ENCODE peak calls at places on chromosomes 13 and 19, in five cellular contexts. One of them, this sample, is unnamed.

GRCh38 chr19:42153606-42154405 is 21.6 kb upstream of the POU2F2 start:
- DNase-seq in left ventricle myocardium inferior: no peak
- DNase-seq in PC-3: no peak
- DNase-seq in mesenchymal stem cell: no peak
- DNase-seq in K562: no peak
- DNase-seq in this sample: no peak

GRCh38 chr13:42312817-42313431 is 41.0 kb downstream of the AKAP11 start:
- DNase-seq in K562: no peak
- DNase-seq in left ventricle myocardium inferior: no peak
- DNase-seq in PC-3: peak; percentile 11
- DNase-seq in mesenchymal stem cell: no peak
- DNase-seq in this sample: no peak

GRCh38 chr19:39306075-39306474 is 9.9 kb downstream of the IFNL1 start:
- DNase-seq in PC-3: no peak
- DNase-seq in K562: no peak
- DNase-seq in mesenchymal stem cell: no peak
- DNase-seq in left ventricle myocardium inferior: no peak
- DNase-seq in this sample: no peak

GRCh38 chr13:87084192-87084591 is 587.0 kb upstream of the SLITRK5 start:
- DNase-seq in K562: no peak
- DNase-seq in mesenchymal stem cell: no peak
- DNase-seq in PC-3: no peak
- DNase-seq in left ventricle myocardium inferior: no peak
- DNase-seq in this sample: no peak

GRCh38 chr13:106416645-106417044 is 118.8 kb downstream of the EFNB2 start:
- DNase-seq in PC-3: no peak
- DNase-seq in left ventricle myocardium inferior: no peak
- DNase-seq in K562: peak; percentile 22
- DNase-seq in mesenchymal stem cell: no peak
- DNase-seq in this sample: no peak

GRCh38 chr19:55693336-55693974 is 18.4 kb downstream of the EPN1 start:
- DNase-seq in left ventricle myocardium inferior: peak; percentile 9
- DNase-seq in K562: no peak
- DNase-seq in mesenchymal stem cell: no peak
- DNase-seq in PC-3: no peak
- DNase-seq in this sample: no peak

GRCh38 chr13:50309872-50310594 is 294.8 kb downstream of the KCNRG start:
- DNase-seq in left ventricle myocardium inferior: no peak
- DNase-seq in PC-3: no peak
- DNase-seq in K562: peak; percentile 51
- DNase-seq in mesenchymal stem cell: peak; percentile 16
- DNase-seq in this sample: no peak

GRCh38 chr13:67299731-67300130 is 69.6 kb upstream of the PCDH9 start:
- DNase-seq in K562: no peak
- DNase-seq in PC-3: peak; percentile 6
- DNase-seq in left ventricle myocardium inferior: no peak
- DNase-seq in mesenchymal stem cell: no peak
- DNase-seq in this sample: no peak

GRCh38 chr19:434152-434960 is 25.4 kb upstream of the C2CD4C start:
- DNase-seq in K562: no peak
- DNase-seq in mesenchymal stem cell: no peak
- DNase-seq in PC-3: no peak
- DNase-seq in left ventricle myocardium inferior: no peak
- DNase-seq in this sample: no peak

GRCh38 chr19:5931251-5931650 is 17.2 kb downstream of the CAPS start:
- DNase-seq in PC-3: no peak
- DNase-seq in mesenchymal stem cell: no peak
- DNase-seq in K562: no peak
- DNase-seq in left ventricle myocardium inferior: no peak
- DNase-seq in this sample: no peak

GRCh38 chr13:43583331-43583730 is 203.4 kb downstream of the ENOX1 start:
- DNase-seq in K562: no peak
- DNase-seq in PC-3: no peak
- DNase-seq in left ventricle myocardium inferior: no peak
- DNase-seq in mesenchymal stem cell: no peak
- DNase-seq in this sample: no peak

GRCh38 chr13:20938302-20938701 is 35.8 kb upstream of the XPO4 start:
- DNase-seq in K562: no peak
- DNase-seq in PC-3: peak; percentile 17
- DNase-seq in mesenchymal stem cell: no peak
- DNase-seq in left ventricle myocardium inferior: no peak
- DNase-seq in this sample: no peak

GRCh38 chr13:100561599-100562204 is 26.9 kb downstream of the GGACT start:
- DNase-seq in mesenchymal stem cell: no peak
- DNase-seq in left ventricle myocardium inferior: no peak
- DNase-seq in PC-3: no peak
- DNase-seq in K562: no peak
- DNase-seq in this sample: no peak

GRCh38 chr13:76647550-76647949 is 238.7 kb downstream of the KCTD12 start:
- DNase-seq in PC-3: no peak
- DNase-seq in K562: no peak
- DNase-seq in left ventricle myocardium inferior: no peak
- DNase-seq in mesenchymal stem cell: peak; percentile 28
- DNase-seq in this sample: no peak

GRCh38 chr19:45234089-45234869 is 10.9 kb downstream of the EXOC3L2 start:
- DNase-seq in K562: no peak
- DNase-seq in PC-3: no peak
- DNase-seq in left ventricle myocardium inferior: no peak
- DNase-seq in mesenchymal stem cell: no peak
- DNase-seq in this sample: no peak

GRCh38 chr19:1221141-1221903 is 15.7 kb downstream of the STK11 start:
- DNase-seq in K562: no peak
- DNase-seq in PC-3: peak; percentile 27
- DNase-seq in left ventricle myocardium inferior: peak; percentile 79
- DNase-seq in mesenchymal stem cell: peak; percentile 72
- DNase-seq in this sample: peak; percentile 82

GRCh38 chr19:5718579-5719273 is 1.2 kb downstream of the LONP1 start:
- DNase-seq in PC-3: peak; percentile 67
- DNase-seq in left ventricle myocardium inferior: no peak
- DNase-seq in mesenchymal stem cell: peak; percentile 93
- DNase-seq in K562: peak; percentile 69
- DNase-seq in this sample: no peak

GRCh38 chr19:34733266-34733825 is 697 bp upstream of the ZNF181 start:
- DNase-seq in mesenchymal stem cell: no peak
- DNase-seq in K562: peak; percentile 39
- DNase-seq in PC-3: no peak
- DNase-seq in left ventricle myocardium inferior: peak; percentile 40
- DNase-seq in this sample: no peak

GRCh38 chr19:46674416-46675178 is 13.6 kb upstream of the DACT3 start:
- DNase-seq in mesenchymal stem cell: no peak
- DNase-seq in K562: peak; percentile 42
- DNase-seq in left ventricle myocardium inferior: no peak
- DNase-seq in PC-3: peak; percentile 37
- DNase-seq in this sample: no peak

GRCh38 chr19:50328257-50329145 is 676 bp downstream of the KCNC3 start:
- DNase-seq in mesenchymal stem cell: no peak
- DNase-seq in left ventricle myocardium inferior: no peak
- DNase-seq in K562: peak; percentile 39
- DNase-seq in PC-3: peak; percentile 39
- DNase-seq in this sample: no peak

GRCh38 chr19:41437944-41438574 is 1.7 kb downstream of the DMAC2 start:
- DNase-seq in K562: no peak
- DNase-seq in left ventricle myocardium inferior: no peak
- DNase-seq in PC-3: no peak
- DNase-seq in mesenchymal stem cell: no peak
- DNase-seq in this sample: no peak

GRCh38 chr13:113298001-113298945 is 1.2 kb downstream of the LAMP1 start:
- DNase-seq in mesenchymal stem cell: no peak
- DNase-seq in K562: peak; percentile 60
- DNase-seq in PC-3: peak; percentile 8
- DNase-seq in left ventricle myocardium inferior: no peak
- DNase-seq in this sample: no peak

GRCh38 chr19:4114181-4114580 is 9.7 kb downstream of the MAP2K2 start:
- DNase-seq in mesenchymal stem cell: no peak
- DNase-seq in K562: no peak
- DNase-seq in left ventricle myocardium inferior: no peak
- DNase-seq in PC-3: no peak
- DNase-seq in this sample: no peak
- H3K36me3 ChIP-seq in mesenchymal stem cell: peaks cover 93% of the 10 kb centered on the region
- H3K36me3 ChIP-seq in K562: peaks cover 86% of the 10 kb centered on the region
- H3K36me3 ChIP-seq in left ventricle myocardium inferior: peaks cover 79% of the 10 kb centered on the region
- H3K36me3 ChIP-seq in PC-3: peaks cover 2% of the 10 kb centered on the region
- H3K36me3 ChIP-seq in this sample: peaks cover 98% of the 10 kb centered on the region

GRCh38 chr13:32504876-32505275 is 33.7 kb downstream of the N4BP2L2 start:
- DNase-seq in K562: no peak
- DNase-seq in mesenchymal stem cell: no peak
- DNase-seq in left ventricle myocardium inferior: no peak
- DNase-seq in PC-3: no peak
- DNase-seq in this sample: no peak
- H3K27ac ChIP-seq in K562: no peak overlapping the region
- H3K27ac ChIP-seq in mesenchymal stem cell: no peak overlapping the region
- H3K27ac ChIP-seq in left ventricle myocardium inferior: no peak overlapping the region
- H3K27ac ChIP-seq in PC-3: no peak overlapping the region
- H3K27ac ChIP-seq in this sample: no peak overlapping the region

DNA sequence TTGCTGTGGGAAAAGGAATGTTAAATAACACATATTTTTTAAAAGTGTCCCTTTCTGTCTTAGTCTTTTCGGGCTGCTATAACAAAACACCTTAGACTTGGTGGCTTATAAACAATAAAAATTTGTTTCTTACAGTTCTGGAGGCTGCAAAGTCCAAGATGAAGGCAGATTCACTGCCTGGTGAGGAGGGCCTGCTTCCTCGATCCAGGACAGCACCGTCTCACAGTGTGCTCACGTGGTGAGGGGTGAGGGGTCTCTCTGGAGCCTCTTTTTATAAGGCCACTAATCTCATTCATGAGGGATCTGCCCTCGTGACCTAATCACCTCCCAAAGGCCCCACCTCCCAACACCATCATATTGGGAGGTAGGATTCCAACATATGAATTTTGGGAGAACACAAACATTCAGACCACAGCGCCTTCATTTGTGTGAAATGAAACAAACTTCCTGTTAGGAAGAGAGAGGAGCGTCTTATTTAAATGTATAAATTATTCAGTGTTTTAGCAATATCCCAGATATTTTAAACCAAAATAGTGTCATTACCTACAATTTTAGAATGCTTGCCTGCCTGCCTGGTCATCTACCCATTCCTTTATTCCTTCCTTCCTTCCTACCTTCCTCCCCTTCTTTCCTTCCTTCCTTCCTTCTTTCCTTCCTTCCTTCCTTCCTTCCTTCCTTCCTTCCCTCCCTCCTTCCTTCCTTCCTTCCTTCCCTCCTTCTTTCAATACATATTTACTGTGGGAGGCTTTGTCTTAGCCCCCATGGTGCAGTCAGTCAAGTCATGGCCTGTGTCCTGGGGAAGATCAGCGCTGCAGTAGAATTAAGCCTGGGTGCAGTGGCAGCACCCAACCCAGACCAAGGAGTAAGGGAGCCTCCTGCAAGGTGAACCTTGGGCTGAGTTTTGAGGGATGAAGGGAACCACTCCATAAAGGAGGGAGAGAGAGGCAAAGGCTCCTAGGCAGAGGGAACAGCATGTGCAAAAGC is 84.2 kb downstream of the TEX26 start:
- DNase-seq in K562: no peak
- DNase-seq in mesenchymal stem cell: no peak
- DNase-seq in PC-3: no peak
- DNase-seq in left ventricle myocardium inferior: no peak
- DNase-seq in this sample: no peak
- H3K4me3 ChIP-seq in K562: no peak overlapping the region
- H3K4me3 ChIP-seq in mesenchymal stem cell: no peak overlapping the region
- H3K4me3 ChIP-seq in PC-3: no peak overlapping the region
- H3K4me3 ChIP-seq in left ventricle myocardium inferior: no peak overlapping the region
- H3K4me3 ChIP-seq in this sample: no peak overlapping the region

GRCh38 chr13:99340638-99341037 is 33.4 kb upstream of the GPR183 start:
- DNase-seq in K562: no peak
- DNase-seq in PC-3: no peak
- DNase-seq in mesenchymal stem cell: no peak
- DNase-seq in left ventricle myocardium inferior: no peak
- DNase-seq in this sample: no peak

GRCh38 chr13:99342723-99343315 is 35.6 kb upstream of the GPR183 start:
- DNase-seq in K562: no peak
- DNase-seq in PC-3: no peak
- DNase-seq in mesenchymal stem cell: no peak
- DNase-seq in left ventricle myocardium inferior: no peak
- DNase-seq in this sample: no peak

GRCh38 chr13:99344610-99345208 is 37.5 kb upstream of the GPR183 start:
- DNase-seq in K562: no peak
- DNase-seq in PC-3: no peak
- DNase-seq in left ventricle myocardium inferior: no peak
- DNase-seq in mesenchymal stem cell: no peak
- DNase-seq in this sample: no peak

GRCh38 chr13:99339736-99340392 is 32.7 kb upstream of the GPR183 start:
- DNase-seq in mesenchymal stem cell: peak; percentile 54
- DNase-seq in left ventricle myocardium inferior: no peak
- DNase-seq in PC-3: no peak
- DNase-seq in K562: peak; percentile 37
- DNase-seq in this sample: peak; percentile 69

DNA sequence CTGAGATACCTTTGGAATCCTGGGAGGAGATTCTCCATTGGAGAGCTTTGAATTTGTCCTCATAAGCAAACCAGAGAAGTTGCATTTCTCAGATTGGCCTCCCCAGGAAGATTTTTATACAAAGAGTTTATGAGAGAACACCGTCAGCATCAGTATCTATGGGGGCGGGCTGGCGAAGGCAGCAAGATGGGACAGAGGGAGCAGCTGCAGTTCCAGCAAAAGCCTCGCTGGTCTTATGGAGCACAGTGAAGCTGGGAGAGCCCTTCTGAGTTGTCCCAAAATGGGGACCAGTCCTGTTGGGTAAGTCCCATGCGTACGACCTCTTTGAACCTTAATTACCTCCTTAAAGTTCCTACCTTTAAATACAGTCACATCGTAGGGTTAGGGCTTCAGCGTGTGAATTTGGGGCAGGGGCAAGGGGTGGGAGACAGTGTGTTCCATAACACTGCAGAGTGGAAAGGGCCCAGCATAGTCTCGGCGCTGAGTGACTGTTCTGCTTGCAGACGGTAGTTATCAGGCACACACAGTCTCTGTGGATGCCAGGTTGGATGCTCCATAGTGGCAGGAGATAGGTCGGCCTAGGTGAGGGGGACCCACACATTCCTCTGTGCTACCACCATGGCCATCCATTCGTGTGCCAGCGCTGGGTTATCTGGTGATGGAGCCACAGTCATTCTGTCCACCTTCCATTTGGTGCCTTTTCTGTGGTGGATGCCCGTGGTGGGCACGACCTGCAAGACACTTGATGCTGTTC is 34.9 kb upstream of the GPR183 start:
- DNase-seq in PC-3: no peak
- DNase-seq in left ventricle myocardium inferior: no peak
- DNase-seq in mesenchymal stem cell: no peak
- DNase-seq in K562: no peak
- DNase-seq in this sample: no peak
- H3K36me3 ChIP-seq in PC-3: peaks cover 3% of the 10 kb centered on the region
- H3K36me3 ChIP-seq in left ventricle myocardium inferior: peaks cover 63% of the 10 kb centered on the region
- H3K36me3 ChIP-seq in mesenchymal stem cell: peaks cover 32% of the 10 kb centered on the region
- H3K36me3 ChIP-seq in K562: peaks cover 47% of the 10 kb centered on the region
- H3K36me3 ChIP-seq in this sample: peaks cover 67% of the 10 kb centered on the region

This sample was measured in stomach.